ENCODE peak calls at places on chromosomes 11 and 22, in eight cellular contexts. One of them, this sample, is unnamed.
A peak's percentile ranks its signal among the peaks of the same experiment; 100 is the strongest.

GRCh38 chr11:65425105-65425970 is 2.7 kb downstream of the NEAT1 start:
- DNase-seq in endodermal cell: peak; percentile 77
- DNase-seq in astrocyte of the spinal cord: peak; percentile 74
- DNase-seq in OCI-LY7: peak; percentile 86
- DNase-seq in AG09309: peak; percentile 38
- DNase-seq in heart left ventricle: peak; percentile 40
- DNase-seq in mammary epithelial cell: peak; percentile 80
- DNase-seq in GM23338: peak; percentile 58
- DNase-seq in this sample: peak; percentile 84

GRCh38 chr22:22999473-22999872 is 70.8 kb upstream of the GNAZ start:
- DNase-seq in mammary epithelial cell: peak; percentile 9
- DNase-seq in astrocyte of the spinal cord: no peak
- DNase-seq in GM23338: no peak
- DNase-seq in OCI-LY7: no peak
- DNase-seq in AG09309: no peak
- DNase-seq in endodermal cell: no peak
- DNase-seq in heart left ventricle: no peak
- DNase-seq in this sample: no peak

GRCh38 chr11:113496026-113496651 is 20.9 kb upstream of the DRD2 start:
- DNase-seq in heart left ventricle: no peak
- DNase-seq in endodermal cell: no peak
- DNase-seq in AG09309: no peak
- DNase-seq in mammary epithelial cell: peak; percentile 54
- DNase-seq in OCI-LY7: no peak
- DNase-seq in astrocyte of the spinal cord: no peak
- DNase-seq in GM23338: no peak
- DNase-seq in this sample: no peak

GRCh38 chr11:105211806-105212531 is 72.4 kb upstream of the CARD18 start:
- DNase-seq in endodermal cell: no peak
- DNase-seq in astrocyte of the spinal cord: peak; percentile 82
- DNase-seq in mammary epithelial cell: no peak
- DNase-seq in heart left ventricle: no peak
- DNase-seq in AG09309: no peak
- DNase-seq in GM23338: no peak
- DNase-seq in OCI-LY7: no peak
- DNase-seq in this sample: no peak

GRCh38 chr11:117396970-117397369 is 69.3 kb downstream of the CEP164 start:
- DNase-seq in heart left ventricle: no peak
- DNase-seq in GM23338: no peak
- DNase-seq in AG09309: no peak
- DNase-seq in OCI-LY7: no peak
- DNase-seq in astrocyte of the spinal cord: no peak
- DNase-seq in mammary epithelial cell: no peak
- DNase-seq in endodermal cell: no peak
- DNase-seq in this sample: no peak

GRCh38 chr11:35619754-35620640 is 1.7 kb downstream of the FJX1 start:
- DNase-seq in OCI-LY7: no peak
- DNase-seq in mammary epithelial cell: no peak
- DNase-seq in endodermal cell: peak; percentile 92
- DNase-seq in GM23338: peak; percentile 89
- DNase-seq in astrocyte of the spinal cord: peak; percentile 46
- DNase-seq in heart left ventricle: peak; percentile 52
- DNase-seq in AG09309: no peak
- DNase-seq in this sample: peak; percentile 35

GRCh38 chr11:66081505-66081904 is 11.4 kb downstream of the PACS1 start:
- DNase-seq in AG09309: no peak
- DNase-seq in GM23338: no peak
- DNase-seq in mammary epithelial cell: peak; percentile 77
- DNase-seq in endodermal cell: no peak
- DNase-seq in heart left ventricle: peak; percentile 63
- DNase-seq in astrocyte of the spinal cord: no peak
- DNase-seq in OCI-LY7: peak; percentile 92
- DNase-seq in this sample: peak; percentile 87

GRCh38 chr22:17655289-17655688 is 16.7 kb downstream of the BCL2L13 start:
- DNase-seq in endodermal cell: no peak
- DNase-seq in OCI-LY7: no peak
- DNase-seq in mammary epithelial cell: no peak
- DNase-seq in heart left ventricle: no peak
- DNase-seq in AG09309: no peak
- DNase-seq in GM23338: no peak
- DNase-seq in astrocyte of the spinal cord: no peak
- DNase-seq in this sample: no peak

GRCh38 chr11:57500526-57500925 is 15.0 kb downstream of the SLC43A1 start:
- DNase-seq in astrocyte of the spinal cord: no peak
- DNase-seq in heart left ventricle: no peak
- DNase-seq in endodermal cell: no peak
- DNase-seq in mammary epithelial cell: no peak
- DNase-seq in GM23338: no peak
- DNase-seq in AG09309: no peak
- DNase-seq in OCI-LY7: no peak
- DNase-seq in this sample: no peak

GRCh38 chr11:57499983-57500461 is 15.5 kb downstream of the SLC43A1 start:
- DNase-seq in astrocyte of the spinal cord: no peak
- DNase-seq in OCI-LY7: no peak
- DNase-seq in mammary epithelial cell: no peak
- DNase-seq in endodermal cell: no peak
- DNase-seq in AG09309: no peak
- DNase-seq in GM23338: no peak
- DNase-seq in heart left ventricle: no peak
- DNase-seq in this sample: no peak

GRCh38 chr11:57500926-57501325 is 14.6 kb downstream of the SLC43A1 start:
- DNase-seq in endodermal cell: no peak
- DNase-seq in heart left ventricle: no peak
- DNase-seq in mammary epithelial cell: no peak
- DNase-seq in astrocyte of the spinal cord: no peak
- DNase-seq in OCI-LY7: no peak
- DNase-seq in AG09309: no peak
- DNase-seq in GM23338: no peak
- DNase-seq in this sample: no peak

GRCh38 chr11:57498540-57498939 is 17.0 kb downstream of the SLC43A1 start:
- DNase-seq in OCI-LY7: no peak
- DNase-seq in GM23338: no peak
- DNase-seq in heart left ventricle: no peak
- DNase-seq in AG09309: no peak
- DNase-seq in endodermal cell: no peak
- DNase-seq in mammary epithelial cell: no peak
- DNase-seq in astrocyte of the spinal cord: no peak
- DNase-seq in this sample: no peak

GRCh38 chr11:57499413-57499982 is 16.0 kb downstream of the SLC43A1 start:
- DNase-seq in endodermal cell: peak; percentile 99
- DNase-seq in heart left ventricle: peak; percentile 98
- DNase-seq in astrocyte of the spinal cord: peak; percentile 93
- DNase-seq in GM23338: peak; percentile 99
- DNase-seq in OCI-LY7: no peak
- DNase-seq in mammary epithelial cell: peak; percentile 68
- DNase-seq in AG09309: peak; percentile 21
- DNase-seq in this sample: peak; percentile 52
- H3K4me3 ChIP-seq in endodermal cell: peak overlapping the region; percentile 44
- H3K4me3 ChIP-seq in heart left ventricle: peak overlapping the region; percentile 42
- H3K4me3 ChIP-seq in astrocyte of the spinal cord: peak overlapping the region; percentile 27
- H3K4me3 ChIP-seq in GM23338: peak overlapping the region; percentile 53
- H3K4me3 ChIP-seq in OCI-LY7: no peak overlapping the region
- H3K4me3 ChIP-seq in mammary epithelial cell: peak overlapping the region; percentile 47
- H3K4me3 ChIP-seq in AG09309: peak overlapping the region; percentile 34
- H3K4me3 ChIP-seq in this sample: no peak overlapping the region

GRCh38 chr11:125941606-125942275 is 4.1 kb upstream of the VSIG10L2 start:
- DNase-seq in GM23338: peak; percentile 95
- DNase-seq in OCI-LY7: peak; percentile 60
- DNase-seq in mammary epithelial cell: peak; percentile 17
- DNase-seq in heart left ventricle: peak; percentile 55
- DNase-seq in astrocyte of the spinal cord: peak; percentile 10
- DNase-seq in endodermal cell: peak; percentile 97
- DNase-seq in AG09309: no peak
- DNase-seq in this sample: peak; percentile 47

GRCh38 chr11:125942771-125943428 is 2.9 kb upstream of the VSIG10L2 start:
- DNase-seq in AG09309: no peak
- DNase-seq in endodermal cell: no peak
- DNase-seq in OCI-LY7: no peak
- DNase-seq in GM23338: no peak
- DNase-seq in heart left ventricle: peak; percentile 11
- DNase-seq in mammary epithelial cell: no peak
- DNase-seq in astrocyte of the spinal cord: no peak
- DNase-seq in this sample: no peak

GRCh38 chr11:125941241-125941605 is 4.6 kb upstream of the VSIG10L2 start:
- DNase-seq in endodermal cell: no peak
- DNase-seq in AG09309: no peak
- DNase-seq in GM23338: no peak
- DNase-seq in OCI-LY7: no peak
- DNase-seq in heart left ventricle: no peak
- DNase-seq in astrocyte of the spinal cord: no peak
- DNase-seq in mammary epithelial cell: no peak
- DNase-seq in this sample: no peak

GRCh38 chr11:125943661-125944349 is 2.0 kb upstream of the VSIG10L2 start:
- DNase-seq in OCI-LY7: no peak
- DNase-seq in astrocyte of the spinal cord: no peak
- DNase-seq in endodermal cell: no peak
- DNase-seq in mammary epithelial cell: no peak
- DNase-seq in heart left ventricle: peak; percentile 9
- DNase-seq in GM23338: no peak
- DNase-seq in AG09309: no peak
- DNase-seq in this sample: no peak

DNA sequence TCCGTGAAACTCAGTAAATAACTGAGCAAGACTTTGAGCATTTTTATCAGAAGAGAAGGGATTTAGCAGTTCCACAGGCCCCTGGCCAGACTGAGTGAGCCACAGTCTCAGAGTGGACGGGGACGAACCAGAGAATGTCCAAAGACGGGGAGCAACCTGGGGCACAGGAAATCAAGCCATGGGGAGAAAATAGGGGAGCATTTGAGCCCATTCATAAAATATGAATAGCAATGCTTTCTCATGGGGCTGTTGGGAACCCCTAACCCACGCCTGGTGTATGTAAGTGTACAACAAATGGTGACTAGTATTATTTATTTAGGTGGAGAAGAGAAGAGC is 3.6 kb upstream of the VSIG10L2 start:
- DNase-seq in heart left ventricle: no peak
- DNase-seq in endodermal cell: no peak
- DNase-seq in astrocyte of the spinal cord: no peak
- DNase-seq in mammary epithelial cell: no peak
- DNase-seq in GM23338: no peak
- DNase-seq in OCI-LY7: no peak
- DNase-seq in AG09309: no peak
- DNase-seq in this sample: no peak
- TF ChIP-seq CTCF in heart left ventricle: no peak
- TF ChIP-seq CTCF in endodermal cell: peak; percentile 22
- TF ChIP-seq CTCF in astrocyte of the spinal cord: no peak
- TF ChIP-seq CTCF in mammary epithelial cell: no peak
- TF ChIP-seq CTCF in GM23338: no peak
- TF ChIP-seq CTCF in OCI-LY7: peak; percentile 59
- TF ChIP-seq CTCF in AG09309: no peak
- TF ChIP-seq CTCF in this sample: no peak

GRCh38 chr11:7672960-7673723 is at the start of gene CYB5R2:
- DNase-seq in endodermal cell: peak; percentile 92
- DNase-seq in astrocyte of the spinal cord: no peak
- DNase-seq in AG09309: no peak
- DNase-seq in mammary epithelial cell: no peak
- DNase-seq in OCI-LY7: no peak
- DNase-seq in GM23338: peak; percentile 80
- DNase-seq in heart left ventricle: peak; percentile 79
- DNase-seq in this sample: peak; percentile 54

GRCh38 chr11:7671807-7672206 is 1.5 kb downstream of the CYB5R2 start:
- DNase-seq in mammary epithelial cell: peak; percentile 84
- DNase-seq in OCI-LY7: no peak
- DNase-seq in heart left ventricle: no peak
- DNase-seq in GM23338: no peak
- DNase-seq in AG09309: no peak
- DNase-seq in astrocyte of the spinal cord: no peak
- DNase-seq in endodermal cell: no peak
- DNase-seq in this sample: peak; percentile 83

GRCh38 chr11:7671347-7671746 is 2.0 kb downstream of the CYB5R2 start:
- DNase-seq in OCI-LY7: no peak
- DNase-seq in endodermal cell: no peak
- DNase-seq in heart left ventricle: no peak
- DNase-seq in astrocyte of the spinal cord: no peak
- DNase-seq in AG09309: no peak
- DNase-seq in mammary epithelial cell: no peak
- DNase-seq in GM23338: no peak
- DNase-seq in this sample: no peak

GRCh38 chr11:7673724-7674434 is 579 bp upstream of the CYB5R2 start:
- DNase-seq in astrocyte of the spinal cord: peak; percentile 5
- DNase-seq in mammary epithelial cell: no peak
- DNase-seq in AG09309: no peak
- DNase-seq in OCI-LY7: no peak
- DNase-seq in GM23338: peak; percentile 90
- DNase-seq in heart left ventricle: no peak
- DNase-seq in endodermal cell: peak; percentile 93
- DNase-seq in this sample: peak; percentile 23

GRCh38 chr11:7672276-7672959 is 882 bp downstream of the CYB5R2 start:
- DNase-seq in AG09309: no peak
- DNase-seq in heart left ventricle: no peak
- DNase-seq in astrocyte of the spinal cord: no peak
- DNase-seq in GM23338: no peak
- DNase-seq in mammary epithelial cell: no peak
- DNase-seq in endodermal cell: no peak
- DNase-seq in OCI-LY7: no peak
- DNase-seq in this sample: peak; percentile 60
- H3K4me3 ChIP-seq in AG09309: peak overlapping the region; percentile 51
- H3K4me3 ChIP-seq in heart left ventricle: peak overlapping the region; percentile 60
- H3K4me3 ChIP-seq in astrocyte of the spinal cord: no peak overlapping the region
- H3K4me3 ChIP-seq in GM23338: peak overlapping the region; percentile 84
- H3K4me3 ChIP-seq in mammary epithelial cell: no peak overlapping the region
- H3K4me3 ChIP-seq in endodermal cell: no peak overlapping the region
- H3K4me3 ChIP-seq in OCI-LY7: no peak overlapping the region
- H3K4me3 ChIP-seq in this sample: peak overlapping the region; percentile 57

GRCh38 chr11:100800202-100800601 is 113.1 kb downstream of the ARHGAP42 start:
- DNase-seq in heart left ventricle: no peak
- DNase-seq in GM23338: no peak
- DNase-seq in mammary epithelial cell: no peak
- DNase-seq in endodermal cell: no peak
- DNase-seq in OCI-LY7: no peak
- DNase-seq in AG09309: no peak
- DNase-seq in astrocyte of the spinal cord: no peak
- DNase-seq in this sample: no peak

GRCh38 chr11:100805509-100806199 is 118.6 kb downstream of the ARHGAP42 start:
- DNase-seq in endodermal cell: no peak
- DNase-seq in OCI-LY7: no peak
- DNase-seq in astrocyte of the spinal cord: peak; percentile 74
- DNase-seq in GM23338: no peak
- DNase-seq in mammary epithelial cell: peak; percentile 26
- DNase-seq in AG09309: peak; percentile 34
- DNase-seq in heart left ventricle: no peak
- DNase-seq in this sample: no peak

GRCh38 chr11:100799445-100799844 is 112.4 kb downstream of the ARHGAP42 start:
- DNase-seq in endodermal cell: no peak
- DNase-seq in heart left ventricle: no peak
- DNase-seq in GM23338: no peak
- DNase-seq in mammary epithelial cell: no peak
- DNase-seq in astrocyte of the spinal cord: peak; percentile 33
- DNase-seq in AG09309: no peak
- DNase-seq in OCI-LY7: no peak
- DNase-seq in this sample: no peak

DNA sequence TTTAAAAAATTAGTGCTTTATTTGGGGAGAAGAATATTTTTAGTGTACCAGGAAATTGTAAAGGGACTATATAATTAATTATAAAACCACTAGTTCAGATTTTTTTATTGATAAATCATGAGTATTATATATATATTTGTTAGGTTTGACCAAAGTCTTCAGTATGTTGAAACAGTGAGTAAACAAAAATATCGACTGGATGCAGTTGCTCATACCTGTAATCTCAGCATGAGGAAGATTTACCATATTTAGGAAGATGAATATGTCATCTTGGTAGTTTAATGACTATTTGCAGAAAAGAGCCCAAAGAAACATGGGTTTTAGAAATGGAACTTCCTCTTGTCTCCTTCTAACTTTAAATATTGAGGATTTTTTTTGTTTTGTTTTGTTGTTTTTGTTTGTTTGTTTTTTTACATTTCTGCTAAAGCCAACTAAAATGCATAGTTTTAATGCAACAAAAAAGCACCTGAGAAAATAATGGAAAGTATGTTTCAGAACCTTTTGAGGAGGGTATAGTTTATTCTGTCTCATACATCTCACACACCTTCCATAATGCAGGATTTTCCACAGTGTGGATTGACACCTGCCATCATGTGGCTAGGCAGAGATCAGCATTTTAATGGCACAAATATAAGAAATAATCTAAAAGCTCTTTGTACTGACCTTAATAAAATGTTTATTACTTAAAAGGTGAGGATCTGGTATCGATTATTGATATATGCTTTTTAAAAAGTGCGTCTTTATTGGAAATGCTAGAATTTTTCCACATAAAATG is 114.3 kb downstream of the ARHGAP42 start:
- DNase-seq in GM23338: no peak
- DNase-seq in astrocyte of the spinal cord: no peak
- DNase-seq in OCI-LY7: no peak
- DNase-seq in AG09309: no peak
- DNase-seq in heart left ventricle: no peak
- DNase-seq in mammary epithelial cell: no peak
- DNase-seq in endodermal cell: no peak
- DNase-seq in this sample: no peak
- TF ChIP-seq CTCF in GM23338: no peak
- TF ChIP-seq CTCF in astrocyte of the spinal cord: no peak
- TF ChIP-seq CTCF in OCI-LY7: no peak
- TF ChIP-seq CTCF in AG09309: no peak
- TF ChIP-seq CTCF in heart left ventricle: no peak
- TF ChIP-seq CTCF in mammary epithelial cell: no peak
- TF ChIP-seq CTCF in endodermal cell: no peak
- TF ChIP-seq CTCF in this sample: no peak